ENCODE peak calls at places on chromosomes 1 and 21, in five cellular contexts. One of them, this sample, is unnamed. For H3K4me1, the result is how much of the 10 kb centered on the place peaks cover.

GRCh38 chr1:169731446-169731845 is 2.4 kb downstream of the SELE start:
- DNase-seq in heart left ventricle: no peak
- DNase-seq in fibroblast of lung: no peak
- DNase-seq in H9: no peak
- DNase-seq in A673: no peak
- DNase-seq in this sample: no peak

GRCh38 chr1:112694363-112694929 is 12.5 kb downstream of the RHOC start:
- DNase-seq in A673: no peak
- DNase-seq in fibroblast of lung: no peak
- DNase-seq in heart left ventricle: no peak
- DNase-seq in H9: no peak
- DNase-seq in this sample: no peak

GRCh38 chr1:39105061-39105840 is 79.1 kb downstream of the NDUFS5 start:
- DNase-seq in A673: peak
- DNase-seq in fibroblast of lung: peak
- DNase-seq in heart left ventricle: peak
- DNase-seq in H9: peak
- DNase-seq in this sample: no peak

GRCh38 chr1:155574077-155574476 is 11.5 kb upstream of the ASH1L start:
- DNase-seq in H9: no peak
- DNase-seq in A673: no peak
- DNase-seq in heart left ventricle: no peak
- DNase-seq in fibroblast of lung: no peak
- DNase-seq in this sample: no peak

GRCh38 chr1:71521655-71522264 is 440.9 kb upstream of the ZRANB2 start:
- DNase-seq in fibroblast of lung: peak
- DNase-seq in H9: no peak
- DNase-seq in heart left ventricle: peak
- DNase-seq in A673: peak
- DNase-seq in this sample: no peak

GRCh38 chr1:186454996-186455395 is 5.9 kb downstream of the PDC start:
- DNase-seq in heart left ventricle: no peak
- DNase-seq in A673: no peak
- DNase-seq in H9: no peak
- DNase-seq in fibroblast of lung: no peak
- DNase-seq in this sample: no peak

GRCh38 chr1:178005450-178005849 is 35.6 kb upstream of the SEC16B start:
- DNase-seq in A673: no peak
- DNase-seq in fibroblast of lung: no peak
- DNase-seq in heart left ventricle: no peak
- DNase-seq in H9: no peak
- DNase-seq in this sample: no peak

GRCh38 chr1:173871091-173871490 is 2.9 kb downstream of the ZBTB37 start:
- DNase-seq in H9: no peak
- DNase-seq in A673: no peak
- DNase-seq in fibroblast of lung: no peak
- DNase-seq in heart left ventricle: no peak
- DNase-seq in this sample: no peak

GRCh38 chr1:53121319-53122172 is 20.9 kb downstream of the SLC1A7 start:
- DNase-seq in fibroblast of lung: peak
- DNase-seq in H9: no peak
- DNase-seq in A673: no peak
- DNase-seq in heart left ventricle: peak
- DNase-seq in this sample: peak

GRCh38 chr1:116708255-116708900 is 40.8 kb upstream of the IGSF3 start:
- DNase-seq in fibroblast of lung: no peak
- DNase-seq in A673: no peak
- DNase-seq in heart left ventricle: no peak
- DNase-seq in H9: no peak
- DNase-seq in this sample: no peak

GRCh38 chr1:116375884-116376733 is 3.1 kb downstream of the ATP1A1 start:
- DNase-seq in A673: peak
- DNase-seq in H9: peak
- DNase-seq in heart left ventricle: peak
- DNase-seq in fibroblast of lung: peak
- DNase-seq in this sample: peak

GRCh38 chr1:6594977-6595740 is 7.5 kb downstream of the KLHL21 start:
- DNase-seq in fibroblast of lung: no peak
- DNase-seq in heart left ventricle: no peak
- DNase-seq in H9: no peak
- DNase-seq in A673: no peak
- DNase-seq in this sample: no peak

GRCh38 chr21:35026617-35027557 is 22.2 kb downstream of the RUNX1 start:
- DNase-seq in fibroblast of lung: peak
- DNase-seq in H9: peak
- DNase-seq in heart left ventricle: peak
- DNase-seq in A673: no peak
- DNase-seq in this sample: peak
- H3K27ac ChIP-seq in fibroblast of lung: no peak
- H3K27ac ChIP-seq in H9: no peak
- H3K27ac ChIP-seq in heart left ventricle: no peak
- H3K27ac ChIP-seq in A673: no peak
- H3K27ac ChIP-seq in this sample: peak

GRCh38 chr1:159917533-159917932 is 7.8 kb downstream of the TAGLN2 start:
- DNase-seq in heart left ventricle: no peak
- DNase-seq in A673: no peak
- DNase-seq in fibroblast of lung: no peak
- DNase-seq in H9: no peak
- DNase-seq in this sample: no peak
- H3K4me1 ChIP-seq in heart left ventricle: under half
- H3K4me1 ChIP-seq in A673: under half
- H3K4me1 ChIP-seq in fibroblast of lung: half or more
- H3K4me1 ChIP-seq in H9: under half
- H3K4me1 ChIP-seq in this sample: under half

DNA sequence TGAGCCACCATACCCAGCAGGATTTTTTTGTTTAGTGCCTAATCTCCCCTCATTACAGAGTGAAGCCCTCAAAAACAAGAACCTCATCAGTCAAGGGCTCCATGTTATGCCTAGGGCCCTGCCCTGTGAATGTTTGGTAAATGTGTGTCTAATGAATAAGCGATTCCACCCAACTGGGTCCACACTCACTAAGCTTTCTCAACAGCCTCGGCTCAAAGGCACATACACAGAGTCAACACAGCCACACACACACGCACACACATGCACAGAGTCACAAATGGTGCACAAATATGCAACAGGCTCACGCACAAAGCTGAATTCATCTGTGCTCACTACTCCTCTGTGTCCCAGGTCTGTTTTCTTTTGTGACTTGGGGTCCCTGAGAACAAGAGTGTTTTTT is 11.7 kb upstream of the SYNC start:
- DNase-seq in A673: no peak
- DNase-seq in fibroblast of lung: no peak
- DNase-seq in H9: no peak
- DNase-seq in heart left ventricle: no peak
- DNase-seq in this sample: no peak
- H3K27ac ChIP-seq in A673: no peak
- H3K27ac ChIP-seq in fibroblast of lung: no peak
- H3K27ac ChIP-seq in H9: no peak
- H3K27ac ChIP-seq in heart left ventricle: no peak
- H3K27ac ChIP-seq in this sample: no peak

GRCh38 chr1:31577515-31578191 is 1.3 kb downstream of the TINAGL1 start:
- DNase-seq in heart left ventricle: peak
- DNase-seq in fibroblast of lung: peak
- DNase-seq in A673: no peak
- DNase-seq in H9: no peak
- DNase-seq in this sample: peak

GRCh38 chr1:31580513-31580870 is 4.2 kb downstream of the TINAGL1 start:
- DNase-seq in heart left ventricle: peak
- DNase-seq in H9: no peak
- DNase-seq in fibroblast of lung: peak
- DNase-seq in A673: no peak
- DNase-seq in this sample: peak

GRCh38 chr1:31580891-31581603 is 4.7 kb downstream of the TINAGL1 start:
- DNase-seq in fibroblast of lung: no peak
- DNase-seq in H9: no peak
- DNase-seq in heart left ventricle: no peak
- DNase-seq in A673: no peak
- DNase-seq in this sample: peak

GRCh38 chr1:31576743-31577455 is 584 bp downstream of the TINAGL1 start:
- DNase-seq in heart left ventricle: peak
- DNase-seq in H9: no peak
- DNase-seq in A673: no peak
- DNase-seq in fibroblast of lung: no peak
- DNase-seq in this sample: peak

DNA sequence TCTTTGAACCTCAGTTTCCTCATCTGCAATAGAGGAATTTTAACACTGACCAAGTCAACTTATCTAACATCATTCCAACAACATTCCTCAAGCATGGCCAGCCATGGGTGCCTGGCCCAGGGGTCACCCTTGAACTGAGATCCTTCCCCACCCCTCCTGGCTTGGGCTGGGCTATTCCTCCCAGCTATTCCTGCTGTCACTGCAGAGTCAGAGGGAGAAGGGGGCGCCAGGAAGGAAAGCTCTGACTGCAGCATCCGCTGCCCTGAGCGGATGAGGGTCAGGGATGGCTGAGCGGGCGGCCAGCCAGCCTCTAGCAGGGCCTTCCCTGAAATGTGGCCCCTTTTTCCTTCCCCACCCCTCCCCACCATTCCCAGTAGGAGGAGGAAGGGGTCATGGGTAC is 3.1 kb downstream of the TINAGL1 start:
- DNase-seq in A673: no peak
- DNase-seq in heart left ventricle: peak
- DNase-seq in H9: peak
- DNase-seq in fibroblast of lung: peak
- DNase-seq in this sample: peak
- H3K4me1 ChIP-seq in A673: under half
- H3K4me1 ChIP-seq in heart left ventricle: under half
- H3K4me1 ChIP-seq in H9: under half
- H3K4me1 ChIP-seq in fibroblast of lung: under half
- H3K4me1 ChIP-seq in this sample: under half

This sample was measured in right atrium auricular region.